ENCODE peak calls at places on chromosomes 2 and 18, in five cellular contexts. R, Z, I, A and V are unnamed samples.

GRCh38 chr2:219592721-219593120 is 4.9 kb upstream of the STK11IP start:
- DNase-seq in A (no peak), Z (no peak), I (no peak), R (no peak), V (no peak)

GRCh38 chr2:158984554-158985207 is 16.2 kb downstream of the TANC1 start:
- DNase-seq in I (no peak), Z (no peak), R (peak), A (no peak), V (peak)

GRCh38 chr18:26981373-26982082 is 116.0 kb upstream of the AQP4 start:
- DNase-seq in I (no peak), R (no peak), A (no peak), Z (no peak), V (no peak)

GRCh38 chr2:74502720-74503505 is 3.5 kb upstream of the LBX2 start:
- DNase-seq in R (peak), A (no peak), I (no peak), Z (peak), V (no peak)

GRCh38 chr18:80190311-80190710 is 57.0 kb downstream of the PARD6G start:
- DNase-seq in R (no peak), Z (no peak), I (no peak), A (no peak), V (no peak)

GRCh38 chr2:72273384-72273783 is 125.7 kb upstream of the CYP26B1 start:
- DNase-seq in A (no peak), R (no peak), I (no peak), Z (no peak), V (no peak)

GRCh38 chr2:216130346-216130951 is 21.3 kb downstream of the XRCC5 start:
- DNase-seq in A (no peak), R (no peak), I (no peak), Z (no peak), V (no peak)

GRCh38 chr2:130363479-130363878 is 7.6 kb downstream of the PTPN18 start:
- DNase-seq in Z (no peak), I (no peak), R (no peak), A (no peak), V (no peak)

GRCh38 chr2:166765141-166765540 is 123.1 kb upstream of the XIRP2 start:
- DNase-seq in Z (no peak), I (no peak), R (no peak), A (no peak), V (no peak)

GRCh38 chr2:88950010-88950409 is 258.5 kb downstream of the RPIA start:
- DNase-seq in A (no peak), Z (no peak), R (peak), I (no peak), V (no peak)

GRCh38 chr2:95343429-95344207 is 46.5 kb downstream of the KCNIP3 start:
- DNase-seq in I (no peak), A (no peak), R (peak), Z (no peak), V (no peak)

GRCh38 chr18:76448262-76449109 is 46.6 kb downstream of the ZNF516 start:
- DNase-seq in Z (no peak), R (no peak), A (no peak), I (no peak), V (no peak)

GRCh38 chr2:70703900-70704549 is 64.0 kb downstream of the ADD2 start:
- DNase-seq in R (no peak), A (no peak), Z (no peak), I (no peak), V (no peak)

GRCh38 chr18:2406544-2406943 is 164.8 kb downstream of the METTL4 start:
- DNase-seq in Z (no peak), R (no peak), I (no peak), A (no peak), V (no peak)

GRCh38 chr2:102518170-102518569 is 45.1 kb downstream of the SLC9A4 start:
- DNase-seq in Z (no peak), I (no peak), A (no peak), R (no peak), V (no peak)

GRCh38 chr18:34921811-34922385 is 119.3 kb upstream of the MAPRE2 start:
- DNase-seq in Z (no peak), I (no peak), A (no peak), R (no peak), V (no peak)

GRCh38 chr2:45354776-45355175 is 256.3 kb downstream of the SRBD1 start:
- DNase-seq in I (no peak), A (no peak), Z (no peak), R (no peak), V (no peak)